ENCODE peak calls at places on chromosomes 2 and 18, in ten cellular contexts. V is GM10248; J is colonic mucosa; Y is endothelial cell; D is AG09309; L is Calu3; R is astrocyte of the spinal cord; K is HFF-Myc; C is NCI-H1694; O is CD8-positive, alpha-beta T cell. W is an unnamed sample.

GRCh38 chr2:132252191-132252893 is 90.6 kb upstream of the ANKRD30BL start:
- DNase-seq in V (peak), J (no peak), Y (no peak), D (no peak), L (no peak), R (no peak), K (no peak), C (no peak), O (no peak), W (peak)

GRCh38 chr2:95333888-95334338 is 36.8 kb downstream of the KCNIP3 start:
- DNase-seq in V (no peak), J (no peak), Y (no peak), D (no peak), L (peak), R (peak), K (peak), C (no peak), O (no peak), W (peak)

GRCh38 chr2:218648473-218649100 is 10.8 kb downstream of the ZNF142 start:
- DNase-seq in V (peak), J (peak), Y (peak), D (no peak), L (peak), R (peak), K (no peak), C (peak), O (peak), W (peak)

GRCh38 chr2:15238028-15238427 is 323.1 kb downstream of the NBAS start:
- DNase-seq in V (no peak), J (no peak), Y (no peak), D (no peak), L (no peak), R (no peak), K (no peak), C (no peak), O (no peak), W (no peak)

GRCh38 chr2:74843371-74844298 is 9.7 kb downstream of the HK2 start:
- DNase-seq in V (peak), J (peak), Y (peak), D (no peak), L (no peak), R (peak), K (no peak), C (no peak), O (no peak), W (peak)

GRCh38 chr2:200324362-200324761 is 17.9 kb downstream of the SPATS2L start:
- DNase-seq in V (no peak), J (no peak), Y (no peak), D (no peak), L (no peak), R (no peak), K (no peak), C (no peak), O (no peak), W (no peak)

GRCh38 chr2:144084114-144084661 is 435.7 kb downstream of the ZEB2 start:
- DNase-seq in V (no peak), J (no peak), Y (no peak), D (no peak), L (no peak), R (peak), K (no peak), C (no peak), O (no peak), W (no peak)

GRCh38 chr2:128444816-128445532 is 126.3 kb upstream of the HS6ST1 start:
- DNase-seq in V (no peak), J (peak), Y (peak), D (no peak), L (no peak), R (no peak), K (no peak), C (peak), O (no peak), W (no peak)

GRCh38 chr2:239809391-239809790 is 215.8 kb downstream of the NDUFA10 start:
- DNase-seq in V (no peak), J (no peak), Y (no peak), D (no peak), L (no peak), R (no peak), K (no peak), C (no peak), O (no peak), W (no peak)

GRCh38 chr18:74905245-74905644 is 303.7 kb downstream of the PTGR3 start:
- DNase-seq in V (no peak), J (no peak), Y (no peak), D (no peak), L (no peak), R (no peak), K (no peak), C (no peak), O (no peak), W (no peak)

GRCh38 chr2:120804446-120804845 is 68.8 kb downstream of the GLI2 start:
- DNase-seq in V (no peak), J (no peak), Y (no peak), D (no peak), L (no peak), R (no peak), K (no peak), C (no peak), O (no peak), W (no peak)

GRCh38 chr2:155368934-155369333 is 670.4 kb downstream of the KCNJ3 start:
- DNase-seq in V (no peak), J (no peak), Y (no peak), D (no peak), L (no peak), R (peak), K (no peak), C (peak), O (no peak), W (no peak)

GRCh38 chr2:51424418-51424817 is 392.5 kb upstream of the NRXN1 start:
- DNase-seq in V (no peak), J (no peak), Y (no peak), D (no peak), L (no peak), R (no peak), K (no peak), C (no peak), O (no peak), W (no peak)

GRCh38 chr2:186485576-186485870 is 537 bp upstream of the ZC3H15 start:
- DNase-seq in V (no peak), J (no peak), Y (no peak), D (no peak), L (no peak), R (no peak), K (no peak), C (no peak), O (no peak), W (no peak)

GRCh38 chr2:180657054-180657453 is 323.4 kb upstream of the UBE2E3 start:
- DNase-seq in V (no peak), J (no peak), Y (no peak), D (no peak), L (peak), R (peak), K (no peak), C (no peak), O (no peak), W (no peak)